ENCODE peak calls at places on chromosome 1, in six cellular contexts. One of them, this sample, is unnamed.

GRCh38 chr1:216670118-216670870 is 52.9 kb downstream of the ESRRG start:
- DNase-seq in IMR-90: peak; percentile 54
- DNase-seq in suprapubic skin: no peak
- DNase-seq in AG04450: no peak
- DNase-seq in fibroblast of lung: peak; percentile 0
- DNase-seq in stomach: no peak
- DNase-seq in this sample: no peak

GRCh38 chr1:50605186-50605875 is 182.1 kb upstream of the DMRTA2 start:
- DNase-seq in stomach: no peak
- DNase-seq in suprapubic skin: no peak
- DNase-seq in IMR-90: peak; percentile 57
- DNase-seq in AG04450: no peak
- DNase-seq in fibroblast of lung: peak; percentile 29
- DNase-seq in this sample: peak; percentile 31

GRCh38 chr1:161382214-161383019 is 14.7 kb upstream of the CFAP126 start:
- DNase-seq in IMR-90: peak; percentile 81
- DNase-seq in AG04450: no peak
- DNase-seq in suprapubic skin: no peak
- DNase-seq in stomach: no peak
- DNase-seq in fibroblast of lung: peak; percentile 80
- DNase-seq in this sample: no peak

GRCh38 chr1:232538943-232539302 is 91.0 kb downstream of the SIPA1L2 start:
- DNase-seq in AG04450: no peak
- DNase-seq in stomach: no peak
- DNase-seq in fibroblast of lung: no peak
- DNase-seq in suprapubic skin: no peak
- DNase-seq in IMR-90: no peak
- DNase-seq in this sample: no peak

GRCh38 chr1:44354268-44354839 is 703 bp downstream of the ERI3 start:
- DNase-seq in fibroblast of lung: peak; percentile 36
- DNase-seq in stomach: peak; percentile 25
- DNase-seq in AG04450: no peak
- DNase-seq in IMR-90: peak; percentile 35
- DNase-seq in suprapubic skin: no peak
- DNase-seq in this sample: no peak

GRCh38 chr1:197330213-197330612 is 62.2 kb downstream of the CRB1 start:
- DNase-seq in stomach: no peak
- DNase-seq in suprapubic skin: no peak
- DNase-seq in fibroblast of lung: no peak
- DNase-seq in AG04450: no peak
- DNase-seq in IMR-90: no peak
- DNase-seq in this sample: no peak

GRCh38 chr1:21436488-21437340 is 3.2 kb upstream of the NBPF3 start:
- DNase-seq in AG04450: no peak
- DNase-seq in fibroblast of lung: no peak
- DNase-seq in suprapubic skin: no peak
- DNase-seq in IMR-90: no peak
- DNase-seq in stomach: peak; percentile 46
- DNase-seq in this sample: no peak

GRCh38 chr1:234632225-234632624 is 22.2 kb upstream of the IRF2BP2 start:
- DNase-seq in suprapubic skin: no peak
- DNase-seq in fibroblast of lung: no peak
- DNase-seq in AG04450: no peak
- DNase-seq in stomach: no peak
- DNase-seq in IMR-90: no peak
- DNase-seq in this sample: no peak

GRCh38 chr1:119327066-119327435 is 41.5 kb upstream of the HAO2 start:
- DNase-seq in IMR-90: no peak
- DNase-seq in fibroblast of lung: peak; percentile 12
- DNase-seq in suprapubic skin: no peak
- DNase-seq in AG04450: no peak
- DNase-seq in stomach: no peak
- DNase-seq in this sample: peak; percentile 39

GRCh38 chr1:115070993-115071661 is 18.2 kb downstream of the TSPAN2 start:
- DNase-seq in AG04450: no peak
- DNase-seq in fibroblast of lung: no peak
- DNase-seq in IMR-90: no peak
- DNase-seq in stomach: no peak
- DNase-seq in suprapubic skin: no peak
- DNase-seq in this sample: no peak

GRCh38 chr1:119115301-119115700 is 25.2 kb downstream of the WARS2 start:
- DNase-seq in stomach: no peak
- DNase-seq in IMR-90: no peak
- DNase-seq in suprapubic skin: no peak
- DNase-seq in fibroblast of lung: no peak
- DNase-seq in AG04450: no peak
- DNase-seq in this sample: no peak

GRCh38 chr1:202160377-202160940 is at the start of gene PTPN7:
- DNase-seq in AG04450: no peak
- DNase-seq in stomach: peak; percentile 39
- DNase-seq in IMR-90: no peak
- DNase-seq in suprapubic skin: no peak
- DNase-seq in fibroblast of lung: no peak
- DNase-seq in this sample: no peak

GRCh38 chr1:54850737-54851136 is 36.3 kb downstream of the DHCR24 start:
- DNase-seq in AG04450: peak; percentile 94
- DNase-seq in stomach: no peak
- DNase-seq in suprapubic skin: no peak
- DNase-seq in fibroblast of lung: peak; percentile 97
- DNase-seq in IMR-90: peak; percentile 99
- DNase-seq in this sample: no peak

GRCh38 chr1:204495078-204495753 is 611 bp upstream of the PIK3C2B start:
- DNase-seq in AG04450: no peak
- DNase-seq in suprapubic skin: no peak
- DNase-seq in IMR-90: no peak
- DNase-seq in fibroblast of lung: no peak
- DNase-seq in stomach: no peak
- DNase-seq in this sample: no peak

GRCh38 chr1:76303348-76303712 is 228.8 kb downstream of the ST6GALNAC3 start:
- DNase-seq in fibroblast of lung: no peak
- DNase-seq in IMR-90: no peak
- DNase-seq in stomach: no peak
- DNase-seq in AG04450: no peak
- DNase-seq in suprapubic skin: no peak
- DNase-seq in this sample: no peak

GRCh38 chr1:6831368-6831767 is 46.1 kb downstream of the CAMTA1 start:
- DNase-seq in stomach: no peak
- DNase-seq in AG04450: no peak
- DNase-seq in suprapubic skin: no peak
- DNase-seq in fibroblast of lung: no peak
- DNase-seq in IMR-90: no peak
- DNase-seq in this sample: no peak

GRCh38 chr1:62437273-62437945 is 560 bp downstream of the USP1 start:
- DNase-seq in IMR-90: no peak
- DNase-seq in AG04450: no peak
- DNase-seq in stomach: no peak
- DNase-seq in fibroblast of lung: peak; percentile 11
- DNase-seq in suprapubic skin: peak; percentile 89
- DNase-seq in this sample: no peak

GRCh38 chr1:168506204-168506819 is 37.5 kb downstream of the XCL2 start:
- DNase-seq in IMR-90: peak; percentile 80
- DNase-seq in fibroblast of lung: peak; percentile 80
- DNase-seq in suprapubic skin: no peak
- DNase-seq in stomach: no peak
- DNase-seq in AG04450: no peak
- DNase-seq in this sample: no peak

GRCh38 chr1:32881871-32882850 is 4.1 kb upstream of the HPCA start:
- DNase-seq in stomach: peak; percentile 49
- DNase-seq in suprapubic skin: no peak
- DNase-seq in fibroblast of lung: no peak
- DNase-seq in IMR-90: no peak
- DNase-seq in AG04450: no peak
- DNase-seq in this sample: no peak

GRCh38 chr1:176073524-176074157 is 133.4 kb downstream of the COP1 start:
- DNase-seq in AG04450: peak; percentile 15
- DNase-seq in stomach: no peak
- DNase-seq in fibroblast of lung: peak; percentile 61
- DNase-seq in suprapubic skin: no peak
- DNase-seq in IMR-90: peak; percentile 72
- DNase-seq in this sample: peak; percentile 47

GRCh38 chr1:43140010-43140409 is 32.1 kb downstream of the EBNA1BP2 start:
- DNase-seq in IMR-90: no peak
- DNase-seq in stomach: no peak
- DNase-seq in fibroblast of lung: no peak
- DNase-seq in AG04450: no peak
- DNase-seq in suprapubic skin: no peak
- DNase-seq in this sample: no peak

DNA sequence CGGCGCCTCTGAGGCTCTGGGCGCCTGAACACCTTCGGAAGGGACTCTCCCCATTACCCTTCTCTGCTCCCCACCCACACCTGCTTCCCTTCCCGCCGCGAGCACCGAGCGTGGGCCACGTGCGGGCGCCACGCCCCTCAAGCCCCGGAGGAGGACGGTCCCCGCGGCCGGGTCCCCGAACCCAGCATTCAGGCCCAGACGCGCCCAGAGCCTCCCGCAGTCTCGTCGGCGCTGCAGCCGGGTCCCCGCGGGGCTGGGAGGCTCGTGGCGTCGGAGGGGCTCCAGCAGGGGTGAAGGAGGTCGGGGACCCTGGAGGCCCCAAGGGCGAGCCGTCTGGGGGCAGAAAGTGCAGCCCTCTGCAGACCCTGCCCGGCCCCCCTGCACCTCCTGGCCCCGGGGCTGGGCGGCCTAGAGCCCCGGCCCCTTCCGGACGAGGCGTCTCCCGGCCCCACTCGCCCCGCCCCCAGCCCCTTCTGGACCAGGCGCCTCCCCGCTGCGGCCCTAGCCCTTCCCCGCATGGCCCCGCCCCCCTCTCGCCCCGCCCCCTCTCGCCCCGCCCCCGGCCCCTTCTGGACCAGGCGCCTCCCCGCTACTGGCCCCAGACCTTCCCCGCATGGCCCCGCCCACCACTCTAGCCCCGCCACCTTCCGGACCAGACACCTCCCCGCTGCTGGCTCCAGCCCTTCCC is 378 bp upstream of the SMIM1 start:
- DNase-seq in suprapubic skin: peak; percentile 95
- DNase-seq in fibroblast of lung: peak; percentile 66
- DNase-seq in IMR-90: peak; percentile 62
- DNase-seq in AG04450: peak; percentile 38
- DNase-seq in stomach: peak; percentile 95
- DNase-seq in this sample: peak; percentile 74
- H3K27me3 ChIP-seq in suprapubic skin: peaks cover 21% of the 10 kb centered on the region
- H3K27me3 ChIP-seq in fibroblast of lung: no peaks in the 10 kb centered on the region
- H3K27me3 ChIP-seq in IMR-90: no peaks in the 10 kb centered on the region
- H3K27me3 ChIP-seq in AG04450: peaks cover 3% of the 10 kb centered on the region
- H3K27me3 ChIP-seq in stomach: peaks cover 26% of the 10 kb centered on the region
- H3K27me3 ChIP-seq in this sample: no peaks in the 10 kb centered on the region

GRCh38 chr1:31712625-31713024 is 8.8 kb upstream of the COL16A1 start:
- DNase-seq in stomach: peak; percentile 73
- DNase-seq in fibroblast of lung: peak; percentile 97
- DNase-seq in IMR-90: peak; percentile 86
- DNase-seq in suprapubic skin: no peak
- DNase-seq in AG04450: peak; percentile 55
- DNase-seq in this sample: no peak
- H3K27ac ChIP-seq in stomach: peak overlapping the region; percentile 90
- H3K27ac ChIP-seq in fibroblast of lung: peak overlapping the region; percentile 63
- H3K27ac ChIP-seq in IMR-90: peak overlapping the region; percentile 52
- H3K27ac ChIP-seq in suprapubic skin: peak overlapping the region; percentile 89
- H3K27ac ChIP-seq in AG04450: peak overlapping the region; percentile 95
- H3K27ac ChIP-seq in this sample: no peak overlapping the region

DNA sequence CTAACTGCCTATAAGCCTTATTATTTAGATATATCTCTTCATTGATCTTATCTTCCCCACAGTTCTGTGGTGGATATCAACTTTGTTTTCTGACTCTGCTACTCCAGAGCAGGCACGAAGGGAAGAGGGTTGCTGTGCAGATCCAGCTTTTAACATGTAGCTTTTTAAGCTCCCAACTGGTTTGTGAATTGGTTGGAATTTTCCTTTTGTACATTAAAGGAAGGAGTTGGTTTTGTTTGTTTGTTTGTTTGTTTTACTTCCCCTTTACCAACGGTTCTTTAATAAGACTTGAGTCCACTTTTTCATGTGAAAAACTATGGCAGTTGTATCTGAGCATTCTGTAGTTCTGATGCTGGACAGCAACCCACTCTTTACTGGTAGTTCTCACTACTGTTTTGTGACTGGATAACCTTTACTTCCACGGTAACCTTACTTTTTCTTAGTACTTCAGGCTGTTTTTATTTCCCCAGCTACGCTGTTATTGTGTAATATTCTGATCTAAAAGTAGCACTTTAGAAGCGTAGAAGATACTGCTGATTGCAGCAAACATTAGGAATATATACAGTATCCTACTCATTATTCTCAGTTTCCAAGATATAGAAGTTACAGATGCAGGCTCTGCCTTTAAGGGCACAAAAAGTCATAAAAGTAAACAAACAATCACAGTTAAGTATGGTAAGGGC is 1.6 kb downstream of the GNPAT start:
- DNase-seq in IMR-90: peak; percentile 34
- DNase-seq in suprapubic skin: no peak
- DNase-seq in fibroblast of lung: peak; percentile 24
- DNase-seq in stomach: no peak
- DNase-seq in AG04450: no peak
- DNase-seq in this sample: no peak
- H3K4me3 ChIP-seq in IMR-90: no peak overlapping the region
- H3K4me3 ChIP-seq in suprapubic skin: peak overlapping the region; percentile 87
- H3K4me3 ChIP-seq in fibroblast of lung: no peak overlapping the region
- H3K4me3 ChIP-seq in stomach: no peak overlapping the region
- H3K4me3 ChIP-seq in AG04450: peak overlapping the region; percentile 93
- H3K4me3 ChIP-seq in this sample: no peak overlapping the region

GRCh38 chr1:228511539-228512445 is 24.6 kb downstream of the RNF187 start:
- DNase-seq in stomach: no peak
- DNase-seq in AG04450: no peak
- DNase-seq in IMR-90: no peak
- DNase-seq in suprapubic skin: no peak
- DNase-seq in fibroblast of lung: no peak
- DNase-seq in this sample: no peak

GRCh38 chr1:228513244-228513900 is 26.2 kb downstream of the RNF187 start:
- DNase-seq in IMR-90: no peak
- DNase-seq in fibroblast of lung: no peak
- DNase-seq in suprapubic skin: no peak
- DNase-seq in stomach: no peak
- DNase-seq in AG04450: no peak
- DNase-seq in this sample: no peak

GRCh38 chr1:228510101-228510850 is 23.1 kb downstream of the RNF187 start:
- DNase-seq in AG04450: no peak
- DNase-seq in IMR-90: no peak
- DNase-seq in stomach: no peak
- DNase-seq in fibroblast of lung: no peak
- DNase-seq in suprapubic skin: no peak
- DNase-seq in this sample: no peak

GRCh38 chr1:228512852-228513243 is 25.7 kb downstream of the RNF187 start:
- DNase-seq in IMR-90: no peak
- DNase-seq in stomach: no peak
- DNase-seq in fibroblast of lung: no peak
- DNase-seq in suprapubic skin: no peak
- DNase-seq in AG04450: no peak
- DNase-seq in this sample: no peak

DNA sequence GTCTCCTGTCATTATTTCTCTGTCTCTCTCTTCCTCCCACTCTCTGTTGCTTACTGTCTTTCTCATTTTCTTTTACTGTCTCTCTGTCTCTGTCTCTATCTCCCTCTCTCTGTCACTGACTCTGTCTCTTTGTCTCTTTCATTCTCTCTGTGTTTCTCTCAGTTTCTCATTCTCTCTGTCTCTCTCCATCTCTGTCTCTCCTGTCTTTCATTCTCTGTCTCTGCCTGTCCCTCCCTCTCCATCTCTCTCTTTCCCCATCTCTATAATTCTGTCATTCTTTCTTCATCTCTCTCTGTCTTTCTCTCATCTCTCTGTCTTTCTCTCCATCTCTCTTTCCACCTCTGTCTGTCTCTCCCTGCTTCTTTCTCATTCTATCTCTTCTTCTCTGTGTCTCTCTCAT is 23.8 kb downstream of the RNF187 start:
- DNase-seq in IMR-90: no peak
- DNase-seq in fibroblast of lung: no peak
- DNase-seq in stomach: no peak
- DNase-seq in AG04450: no peak
- DNase-seq in suprapubic skin: no peak
- DNase-seq in this sample: no peak
- H3K27me3 ChIP-seq in IMR-90: peaks cover 43% of the 10 kb centered on the region
- H3K27me3 ChIP-seq in fibroblast of lung: peaks cover 8% of the 10 kb centered on the region
- H3K27me3 ChIP-seq in stomach: peaks cover 58% of the 10 kb centered on the region
- H3K27me3 ChIP-seq in AG04450: peaks cover 34% of the 10 kb centered on the region
- H3K27me3 ChIP-seq in suprapubic skin: peaks cover 5% of the 10 kb centered on the region
- H3K27me3 ChIP-seq in this sample: peaks cover 26% of the 10 kb centered on the region

This sample was measured in iPS DF 6.9.